ENCODE peak calls at places on chromosomes 11 and 22, in six cellular contexts. X is H1, S is mesenchymal stem cell, L is H9, U is IMR-90, O is trophoblast cell. K is an unnamed sample.

GRCh38 chr11:65290448-65291165 is 24.1 kb upstream of the CDC42EP2 start:
- DNase-seq in X (no peak), U (peak), S (peak), L (no peak), O (peak), K (no peak)

GRCh38 chr22:37229805-37230672 is 14.0 kb downstream of the RAC2 start:
- DNase-seq in U (peak), O (peak), L (no peak), X (no peak), S (peak), K (no peak)

GRCh38 chr11:102733232-102733875 is 8.6 kb upstream of the MMP8 start:
- DNase-seq in U (peak), S (peak), O (peak), X (peak), L (peak), K (peak)

GRCh38 chr11:128497057-128497957 is 90.1 kb downstream of the ETS1 start:
- DNase-seq in O (no peak), U (peak), S (peak), X (no peak), L (peak), K (no peak)

GRCh38 chr11:19323502-19323901 is 82.8 kb upstream of the E2F8 start:
- DNase-seq in O (peak), L (no peak), S (no peak), U (no peak), X (no peak), K (no peak)

GRCh38 chr22:50262460-50262911 is 1.0 kb upstream of the MAPK12 start:
- DNase-seq in X (no peak), S (no peak), O (no peak), L (no peak), U (no peak), K (no peak)

GRCh38 chr11:67389477-67389876 is 2.3 kb upstream of the RAD9A start:
- DNase-seq in U (no peak), X (peak), O (peak), L (peak), S (peak), K (no peak)

GRCh38 chr11:130315354-130315970 is 745 bp upstream of the ZBTB44 start:
- DNase-seq in S (no peak), U (no peak), O (no peak), L (peak), X (peak), K (no peak)

GRCh38 chr11:45332486-45332934 is 46.4 kb upstream of the SYT13 start:
- DNase-seq in U (peak), L (peak), X (peak), O (peak), S (peak), K (peak)

GRCh38 chr11:11611381-11611780 is 10.4 kb downstream of the GALNT18 start:
- DNase-seq in U (no peak), X (no peak), L (no peak), S (no peak), O (no peak), K (no peak)

GRCh38 chr11:57566035-57566504 is 1.4 kb downstream of the UBE2L6 start:
- DNase-seq in O (peak), U (peak), X (no peak), L (no peak), S (peak), K (no peak)

GRCh38 chr11:94740083-94740974 is 27.8 kb upstream of the AMOTL1 start:
- DNase-seq in U (no peak), L (peak), X (peak), O (no peak), S (peak), K (peak)

GRCh38 chr11:69905202-69905535 is 86.0 kb upstream of the FGF3 start:
- DNase-seq in L (no peak), U (no peak), S (no peak), O (no peak), X (no peak), K (no peak)

GRCh38 chr11:107769189-107769588 is 57.3 kb upstream of the SLN start:
- DNase-seq in X (no peak), U (peak), O (peak), L (no peak), S (peak), K (no peak)

GRCh38 chr11:12871251-12871650 is 137.9 kb upstream of the RASSF10 start:
- DNase-seq in L (no peak), U (no peak), S (no peak), O (no peak), X (no peak), K (no peak)

GRCh38 chr11:75035911-75036536 is 47.3 kb downstream of the NEU3 start:
- DNase-seq in L (peak), X (peak), S (no peak), O (peak), U (no peak), K (no peak)

GRCh38 chr11:120337133-120337895 is 1.1 kb downstream of the ARHGEF12 start:
- DNase-seq in X (no peak), O (no peak), S (peak), L (peak), U (no peak), K (peak)

GRCh38 chr11:313787-314547 is at the start of gene IFITM1:
- DNase-seq in S (peak), X (peak), L (no peak), U (peak), O (peak), K (no peak)

GRCh38 chr11:72789493-72790131 is 4.2 kb downstream of the STARD10 start:
- DNase-seq in X (no peak), L (no peak), O (no peak), U (peak), S (peak), K (no peak)

GRCh38 chr22:27327497-27327896 is 474.1 kb downstream of the MN1 start:
- DNase-seq in U (no peak), X (peak), L (no peak), S (no peak), O (no peak), K (no peak)

GRCh38 chr22:45995405-45996101 is 18.6 kb upstream of the WNT7B start:
- DNase-seq in O (no peak), U (no peak), L (no peak), X (no peak), S (no peak), K (no peak)

GRCh38 chr11:118232659-118233058 is 7.8 kb upstream of the JAML start:
- DNase-seq in X (no peak), L (no peak), U (no peak), O (no peak), S (no peak), K (no peak)

GRCh38 chr22:49753961-49754673 is 73.6 kb downstream of the BRD1 start:
- DNase-seq in O (no peak), L (peak), U (no peak), X (no peak), S (no peak), K (no peak)

GRCh38 chr22:44569516-44569915 is 71.5 kb upstream of the RTL6 start:
- DNase-seq in X (no peak), U (no peak), S (no peak), L (no peak), O (no peak), K (no peak)

GRCh38 chr11:86068138-86068861 is 584 bp downstream of the PICALM start:
- DNase-seq in L (peak), O (peak), S (peak), U (no peak), X (peak), K (peak)

GRCh38 chr11:22774716-22775115 is 54.9 kb downstream of the SVIP start:
- DNase-seq in S (no peak), U (no peak), O (no peak), X (no peak), L (no peak), K (no peak)

GRCh38 chr11:75169101-75169885 is 18.4 kb downstream of the SLCO2B1 start:
- DNase-seq in O (no peak), X (no peak), U (no peak), L (no peak), S (no peak), K (no peak)

GRCh38 chr11:5631969-5632635 is 7.3 kb downstream of the TRIM34 start:
- DNase-seq in X (no peak), S (no peak), O (peak), L (no peak), U (no peak), K (no peak)

GRCh38 chr22:32317524-32317923 is 40.1 kb upstream of the RFPL3 start:
- DNase-seq in X (no peak), U (no peak), O (no peak), S (no peak), L (no peak), K (no peak)

GRCh38 chr11:106076421-106076922 is 675 bp downstream of the KBTBD3 start:
- DNase-seq in O (no peak), U (no peak), S (no peak), X (no peak), L (no peak), K (no peak)

GRCh38 chr11:94880216-94880615 is 93.1 kb downstream of the CWC15 start:
- DNase-seq in X (no peak), U (peak), O (peak), S (no peak), L (no peak), K (no peak)

GRCh38 chr11:32029721-32030120 is 61.2 kb upstream of the RCN1 start:
- DNase-seq in X (no peak), L (no peak), U (no peak), S (no peak), O (no peak), K (no peak)

GRCh38 chr22:44753189-44754042 is 1.0 kb downstream of the ARHGAP8 start:
- DNase-seq in L (no peak), O (peak), S (no peak), U (peak), X (no peak), K (no peak)

GRCh38 chr11:118522571-118523072 is 4.7 kb upstream of the TTC36 start:
- DNase-seq in S (peak), X (no peak), O (peak), L (peak), U (peak), K (no peak)

GRCh38 chr11:73287400-73288101 is 15.4 kb downstream of the P2RY6 start:
- DNase-seq in S (no peak), U (no peak), O (no peak), X (no peak), L (no peak), K (no peak)

GRCh38 chr11:1759851-1760220 is 3.9 kb downstream of the CTSD start:
- DNase-seq in L (no peak), U (no peak), S (no peak), X (no peak), O (no peak), K (no peak)

GRCh38 chr11:45102810-45103621 is 43.4 kb upstream of the PRDM11 start:
- DNase-seq in L (peak), S (peak), X (peak), O (peak), U (peak), K (peak)

GRCh38 chr22:37764622-37765021 is 43.1 kb upstream of the GCAT start:
- DNase-seq in L (no peak), S (no peak), X (no peak), O (no peak), U (no peak), K (no peak)

GRCh38 chr11:10305262-10305963 is 540 bp downstream of the ADM start:
- DNase-seq in L (peak), X (peak), O (peak), U (peak), S (no peak), K (no peak)

GRCh38 chr22:17969732-17970131 is 54.6 kb downstream of the MICAL3 start:
- DNase-seq in U (peak), X (no peak), O (peak), L (no peak), S (peak), K (no peak)
- H4K91ac ChIP-seq in U (peak), X (no peak), O (no peak), L (no peak), S (peak), K (no peak)

DNA sequence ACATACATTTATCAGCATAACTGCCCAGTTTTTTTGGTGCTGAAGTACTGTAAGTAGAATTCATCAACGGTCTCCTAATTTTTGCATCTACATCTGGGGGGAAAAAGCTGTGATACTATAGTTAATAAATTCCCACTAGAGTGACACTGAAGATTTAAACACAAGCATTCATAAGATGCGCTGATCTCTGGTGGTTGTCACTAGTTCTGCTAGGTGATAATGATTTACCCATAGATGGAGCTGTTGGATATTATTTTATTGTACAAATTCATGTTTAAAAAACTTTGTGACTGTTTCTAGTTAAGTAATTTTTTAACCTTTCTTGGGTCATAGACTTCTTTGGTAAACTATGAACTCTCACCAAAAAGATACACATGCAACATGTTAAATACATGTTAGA is 106.6 kb downstream of the EMSY start:
- DNase-seq in U (no peak), X (no peak), O (peak), L (no peak), S (no peak), K (no peak)
- H4K91ac ChIP-seq in U (no peak), X (no peak), O (no peak), L (no peak), S (no peak), K (no peak)

DNA sequence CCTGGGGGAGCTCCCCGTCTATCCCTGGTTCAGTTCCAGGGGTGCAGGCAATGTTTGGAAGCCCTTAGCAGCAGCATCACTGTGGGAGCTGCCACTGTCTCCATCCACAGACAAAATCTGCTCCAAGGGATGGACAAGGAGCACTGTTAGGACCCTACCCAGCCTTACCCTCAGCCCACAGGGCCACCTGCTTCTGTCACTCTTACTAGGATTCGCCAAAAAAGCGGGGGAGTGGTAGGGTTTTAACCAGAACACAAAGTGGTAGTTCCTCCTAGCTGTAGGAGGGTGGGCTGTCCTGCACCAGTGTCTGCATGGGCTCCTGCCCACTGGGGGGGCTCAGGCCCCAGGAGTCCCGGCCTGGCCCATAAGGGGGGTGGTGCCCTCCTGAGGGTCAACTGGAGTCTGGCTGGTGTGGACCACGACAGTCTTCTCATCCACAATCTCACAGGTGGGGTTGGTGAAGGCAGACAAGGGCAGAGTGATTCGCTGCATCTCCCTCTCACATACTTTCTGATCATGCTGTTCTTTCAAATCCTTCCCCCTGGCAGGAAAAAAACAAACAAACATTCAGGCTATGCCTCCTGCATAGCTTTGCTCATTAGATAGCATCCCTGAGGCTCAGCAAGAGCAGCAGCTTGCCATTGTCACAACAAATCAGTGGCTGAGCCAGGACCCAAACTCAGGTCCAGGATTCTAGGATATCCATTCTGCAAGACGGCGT is 9.4 kb downstream of the PIK3IP1 start:
- DNase-seq in S (no peak), U (no peak), X (no peak), O (peak), L (no peak), K (no peak)
- H4K91ac ChIP-seq in S (no peak), U (no peak), X (no peak), O (no peak), L (no peak), K (no peak)

DNA sequence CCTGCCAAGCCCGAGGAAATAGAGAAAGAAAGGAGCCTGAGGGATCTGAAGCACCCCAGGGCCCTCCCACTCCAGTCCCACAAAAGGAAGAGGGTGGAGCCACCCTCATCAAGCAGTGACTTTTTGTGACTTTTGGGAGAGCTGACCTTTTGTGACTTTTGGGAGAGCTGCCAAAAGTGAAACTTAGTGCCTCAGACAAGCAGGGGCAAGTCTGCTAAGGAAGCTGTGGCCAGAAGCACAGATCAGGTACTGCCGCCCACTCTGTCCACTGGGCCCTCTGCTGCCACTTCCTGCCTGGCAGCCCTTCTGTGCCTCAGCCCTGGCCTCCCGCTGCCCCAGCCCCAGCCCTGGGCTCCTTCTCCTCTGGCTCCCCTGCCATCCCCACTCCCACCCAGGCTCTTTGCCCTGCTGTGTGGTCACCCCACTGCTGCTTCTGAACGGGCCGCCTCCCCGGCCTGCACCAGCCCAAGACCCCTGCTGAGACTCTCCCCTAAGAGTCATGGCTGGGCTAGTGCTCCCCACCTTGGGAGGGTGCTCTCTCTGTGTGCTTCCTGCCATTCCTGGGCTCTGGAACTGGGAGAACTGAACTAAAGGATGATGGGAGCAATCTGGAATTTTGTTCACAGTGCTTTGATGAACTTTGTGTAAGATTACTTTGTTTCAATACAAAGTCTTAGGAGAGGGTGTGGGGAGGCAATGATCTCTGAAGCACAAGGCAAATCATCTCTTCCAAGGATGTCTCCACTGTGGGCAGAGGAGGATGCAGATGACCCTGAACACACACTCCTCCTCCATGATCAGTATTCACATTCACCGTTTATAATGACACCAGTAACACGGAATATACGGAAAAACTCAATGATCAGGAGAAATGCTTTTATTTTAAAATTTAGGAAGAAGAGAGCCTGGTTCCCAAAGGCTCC is at the start of gene APOBEC3H:
- DNase-seq in X (no peak), S (peak), U (no peak), L (no peak), O (no peak), K (no peak)
- H4K91ac ChIP-seq in X (peak), S (peak), U (no peak), L (no peak), O (peak), K (peak)

GRCh38 chr22:41550952-41551491 is 6.8 kb upstream of the POLR3H start:
- DNase-seq in S (no peak), U (no peak), O (no peak), X (no peak), L (no peak), K (no peak)
- H4K91ac ChIP-seq in S (no peak), U (no peak), O (no peak), X (no peak), L (no peak), K (no peak)

GRCh38 chr11:71265559-71266092 is 13.2 kb upstream of the SHANK2 start:
- DNase-seq in O (no peak), U (no peak), S (no peak), X (no peak), L (no peak), K (no peak)
- H4K91ac ChIP-seq in O (peak), U (no peak), S (peak), X (no peak), L (no peak), K (no peak)

GRCh38 chr11:29783506-29783905 is 233.3 kb downstream of the KCNA4 start:
- DNase-seq in L (no peak), X (no peak), U (no peak), S (no peak), O (no peak), K (no peak)
- H4K91ac ChIP-seq in L (no peak), X (no peak), U (no peak), S (no peak), O (no peak), K (no peak)